ENCODE peak calls at places on chromosomes 7 and 10, in four cellular contexts. F, B, E and A are unnamed samples.

GRCh38 chr10:78570633-78571032 is 498.1 kb upstream of the ZMIZ1 start:
- DNase-seq in F (no peak), E (no peak), B (no peak), A (no peak)

GRCh38 chr10:47031251-47031952 is 120.2 kb downstream of the PTPN20 start:
- DNase-seq in F (no peak), B (no peak), E (peak; percentile 14), A (peak; percentile 34)

GRCh38 chr7:108147031-108147563 is 16.9 kb upstream of the LAMB4 start:
- DNase-seq in F (no peak), B (no peak), E (no peak), A (no peak)

GRCh38 chr7:151851782-151852181 is 25.1 kb downstream of the PRKAG2 start:
- DNase-seq in F (no peak), E (no peak), B (no peak), A (no peak)

GRCh38 chr7:30764030-30764991 is 6.9 kb upstream of the MINDY4 start:
- DNase-seq in E (peak; percentile 85), B (no peak), F (peak; percentile 95), A (no peak)

GRCh38 chr7:9097565-9098060 is 664.2 kb downstream of the NXPH1 start:
- DNase-seq in F (no peak), B (no peak), E (no peak), A (no peak)

GRCh38 chr7:28748934-28749584 is 209.1 kb downstream of the TRIL start:
- DNase-seq in B (peak; percentile 17), E (peak; percentile 62), F (peak; percentile 20), A (peak; percentile 61)

GRCh38 chr10:129888784-129889616 is 75.1 kb downstream of the EBF3 start:
- DNase-seq in E (peak; percentile 26), B (peak; percentile 31), F (peak; percentile 52), A (no peak)

GRCh38 chr10:132904169-132904813 is 38.1 kb downstream of the CFAP46 start:
- DNase-seq in B (peak; percentile 15), E (no peak), F (peak; percentile 41), A (peak; percentile 11)

GRCh38 chr10:93313798-93314197 is 168.3 kb downstream of the MYOF start:
- DNase-seq in F (peak; percentile 61), E (peak; percentile 80), B (peak; percentile 7), A (no peak)

GRCh38 chr10:95397747-95398146 is 106.9 kb upstream of the PDLIM1 start:
- DNase-seq in B (no peak), F (no peak), E (no peak), A (no peak)

GRCh38 chr7:128963327-128963757 is 25.6 kb downstream of the IRF5 start:
- DNase-seq in E (peak; percentile 74), B (peak; percentile 58), F (peak; percentile 48), A (no peak)

GRCh38 chr10:1056326-1057105 is at the start of gene WDR37:
- DNase-seq in F (peak; percentile 93), B (peak; percentile 92), E (peak; percentile 90), A (peak; percentile 70)

GRCh38 chr7:115122388-115122787 is 200.5 kb downstream of the MDFIC start:
- DNase-seq in E (no peak), F (no peak), B (no peak), A (no peak)

GRCh38 chr10:59175538-59176240 is 754 bp upstream of the PHYHIPL start:
- DNase-seq in F (no peak), B (no peak), E (peak; percentile 17), A (no peak)
- H3K4me3 ChIP-seq in F (no peak overlapping the region), B (no peak overlapping the region), E (peak overlapping the region; percentile 65), A (no peak overlapping the region)

GRCh38 chr7:22939842-22940241 is 74.1 kb downstream of the HYCC1 start:
- DNase-seq in F (no peak), E (no peak), B (no peak), A (no peak)

GRCh38 chr7:22942191-22942590 is 71.7 kb downstream of the HYCC1 start:
- DNase-seq in B (no peak), E (no peak), F (no peak), A (no peak)

GRCh38 chr7:22944506-22944905 is 69.4 kb downstream of the HYCC1 start:
- DNase-seq in B (no peak), E (no peak), F (no peak), A (no peak)

GRCh38 chr7:22945584-22945983 is 68.3 kb downstream of the HYCC1 start:
- DNase-seq in F (no peak), B (no peak), E (no peak), A (no peak)

DNA sequence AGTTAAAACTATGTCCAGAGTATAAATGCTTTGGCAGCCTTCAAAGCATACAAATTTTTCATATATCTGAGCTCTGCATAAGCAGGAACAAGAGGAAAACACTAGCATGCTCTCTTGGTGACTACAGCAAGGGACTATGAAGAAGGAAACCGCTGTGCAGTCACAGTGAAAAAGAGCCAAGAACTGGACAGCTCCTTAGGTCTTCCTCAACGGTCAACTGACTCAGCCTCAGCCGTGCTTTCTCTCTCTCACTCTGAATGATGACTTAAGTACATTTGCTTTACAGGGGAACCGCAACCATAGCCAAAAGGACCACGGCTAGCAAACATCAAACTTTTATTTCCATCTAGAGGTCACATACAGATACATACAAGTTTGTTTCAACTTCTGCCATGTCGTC is 69.9 kb downstream of the HYCC1 start:
- DNase-seq in B (no peak), F (peak; percentile 62), E (no peak), A (no peak)
- H3K4me3 ChIP-seq in B (no peak overlapping the region), F (no peak overlapping the region), E (no peak overlapping the region), A (no peak overlapping the region)

GRCh38 chr7:100189061-100189460 is 11.3 kb downstream of the STAG3 start:
- DNase-seq in E (no peak), F (no peak), B (no peak), A (no peak)
- H3K4me3 ChIP-seq in E (no peak overlapping the region), F (no peak overlapping the region), B (no peak overlapping the region), A (no peak overlapping the region)

GRCh38 chr7:73719806-73720169 is 319 bp upstream of the STX1A start:
- DNase-seq in B (no peak), E (no peak), F (no peak), A (no peak)
- H3K4me3 ChIP-seq in B (no peak overlapping the region), E (peak overlapping the region; percentile 36), F (peak overlapping the region; percentile 57), A (no peak overlapping the region)

GRCh38 chr7:105639677-105640493 is 58.6 kb upstream of the EFCAB10 start:
- DNase-seq in F (no peak), B (no peak), E (no peak), A (no peak)
- H3K4me3 ChIP-seq in F (no peak overlapping the region), B (no peak overlapping the region), E (no peak overlapping the region), A (no peak overlapping the region)